ENCODE peak calls at places on chromosomes 16 and 17, in four cellular contexts. One of them, this sample, is unnamed.

GRCh38 chr17:60971515-60972369 is 294.1 kb downstream of the BCAS3 start:
- DNase-seq in neural progenitor cell: peak; percentile 71
- DNase-seq in body of pancreas: peak; percentile 26
- DNase-seq in stomach: peak; percentile 40
- DNase-seq in this sample: no peak

GRCh38 chr17:42198897-42199296 is 4.6 kb upstream of the GHDC start:
- DNase-seq in neural progenitor cell: no peak
- DNase-seq in body of pancreas: no peak
- DNase-seq in stomach: no peak
- DNase-seq in this sample: no peak

GRCh38 chr17:4944163-4944553 is 4.1 kb downstream of the RNF167 start:
- DNase-seq in stomach: no peak
- DNase-seq in neural progenitor cell: no peak
- DNase-seq in body of pancreas: no peak
- DNase-seq in this sample: no peak

GRCh38 chr17:66727634-66728570 is 107.0 kb upstream of the CACNG5 start:
- DNase-seq in stomach: peak; percentile 52
- DNase-seq in body of pancreas: peak; percentile 77
- DNase-seq in neural progenitor cell: peak; percentile 79
- DNase-seq in this sample: peak; percentile 81

GRCh38 chr17:31112001-31112661 is 17.4 kb downstream of the NF1 start:
- DNase-seq in body of pancreas: no peak
- DNase-seq in neural progenitor cell: no peak
- DNase-seq in stomach: no peak
- DNase-seq in this sample: no peak

GRCh38 chr17:77490361-77491183 is 349.8 kb downstream of the SEC14L1 start:
- DNase-seq in body of pancreas: no peak
- DNase-seq in neural progenitor cell: no peak
- DNase-seq in stomach: no peak
- DNase-seq in this sample: no peak

GRCh38 chr16:27303256-27304100 is 10.3 kb upstream of the IL4R start:
- DNase-seq in neural progenitor cell: no peak
- DNase-seq in body of pancreas: no peak
- DNase-seq in stomach: no peak
- DNase-seq in this sample: no peak

GRCh38 chr16:23847938-23848337 is 12.2 kb downstream of the PRKCB start:
- DNase-seq in neural progenitor cell: no peak
- DNase-seq in stomach: no peak
- DNase-seq in body of pancreas: no peak
- DNase-seq in this sample: no peak

GRCh38 chr17:68089881-68090280 is 54.3 kb downstream of the KPNA2 start:
- DNase-seq in stomach: peak; percentile 64
- DNase-seq in neural progenitor cell: no peak
- DNase-seq in body of pancreas: peak; percentile 34
- DNase-seq in this sample: peak; percentile 66

GRCh38 chr16:19883296-19883951 is 1.2 kb downstream of the GPRC5B start:
- DNase-seq in body of pancreas: peak; percentile 30
- DNase-seq in neural progenitor cell: peak; percentile 80
- DNase-seq in stomach: peak; percentile 48
- DNase-seq in this sample: peak; percentile 86

GRCh38 chr17:18889658-18890057 is 31.7 kb downstream of the PRPSAP2 start:
- DNase-seq in neural progenitor cell: no peak
- DNase-seq in body of pancreas: no peak
- DNase-seq in stomach: no peak
- DNase-seq in this sample: no peak

GRCh38 chr17:50108556-50108955 is 13.4 kb downstream of the PDK2 start:
- DNase-seq in neural progenitor cell: no peak
- DNase-seq in body of pancreas: no peak
- DNase-seq in stomach: no peak
- DNase-seq in this sample: no peak

GRCh38 chr16:88649924-88650748 is 717 bp downstream of the CYBA start:
- DNase-seq in stomach: peak; percentile 48
- DNase-seq in neural progenitor cell: peak; percentile 71
- DNase-seq in body of pancreas: peak; percentile 40
- DNase-seq in this sample: no peak

GRCh38 chr17:57170866-57171265 is 85.5 kb upstream of the MSI2 start:
- DNase-seq in neural progenitor cell: no peak
- DNase-seq in stomach: no peak
- DNase-seq in body of pancreas: no peak
- DNase-seq in this sample: no peak

GRCh38 chr16:51474414-51475091 is 323.5 kb upstream of the SALL1 start:
- DNase-seq in neural progenitor cell: no peak
- DNase-seq in stomach: no peak
- DNase-seq in body of pancreas: no peak
- DNase-seq in this sample: no peak

GRCh38 chr16:10519929-10520868 is 60.2 kb downstream of the EMP2 start:
- DNase-seq in body of pancreas: no peak
- DNase-seq in stomach: peak; percentile 31
- DNase-seq in neural progenitor cell: no peak
- DNase-seq in this sample: no peak

GRCh38 chr17:63540581-63540980 is 9.7 kb upstream of the DCAF7 start:
- DNase-seq in stomach: no peak
- DNase-seq in neural progenitor cell: no peak
- DNase-seq in body of pancreas: no peak
- DNase-seq in this sample: no peak

GRCh38 chr16:66874079-66874775 is 6.1 kb upstream of the PDP2 start:
- DNase-seq in stomach: no peak
- DNase-seq in body of pancreas: no peak
- DNase-seq in neural progenitor cell: no peak
- DNase-seq in this sample: peak; percentile 55

GRCh38 chr17:41352597-41353366 is 2.2 kb upstream of the KRT33A start:
- DNase-seq in neural progenitor cell: no peak
- DNase-seq in body of pancreas: no peak
- DNase-seq in stomach: no peak
- DNase-seq in this sample: no peak

GRCh38 chr16:86517652-86518258 is 7.4 kb downstream of the FOXF1 start:
- DNase-seq in body of pancreas: peak; percentile 54
- DNase-seq in stomach: peak; percentile 46
- DNase-seq in neural progenitor cell: peak; percentile 80
- DNase-seq in this sample: peak; percentile 73

GRCh38 chr16:86723699-86724098 is 145.3 kb downstream of the FOXL1 start:
- DNase-seq in stomach: no peak
- DNase-seq in neural progenitor cell: peak; percentile 69
- DNase-seq in body of pancreas: no peak
- DNase-seq in this sample: peak; percentile 59

GRCh38 chr16:78460428-78460827 is 361.0 kb downstream of the WWOX start:
- DNase-seq in body of pancreas: no peak
- DNase-seq in stomach: no peak
- DNase-seq in neural progenitor cell: no peak
- DNase-seq in this sample: no peak

GRCh38 chr16:80518436-80518835 is 22.4 kb upstream of the DYNLRB2 start:
- DNase-seq in body of pancreas: no peak
- DNase-seq in neural progenitor cell: no peak
- DNase-seq in stomach: no peak
- DNase-seq in this sample: no peak

GRCh38 chr17:17236295-17237025 is 508 bp downstream of the FLCN start:
- DNase-seq in neural progenitor cell: peak; percentile 43
- DNase-seq in stomach: no peak
- DNase-seq in body of pancreas: no peak
- DNase-seq in this sample: no peak

GRCh38 chr16:86866986-86867722 is 288.8 kb downstream of the FOXL1 start:
- DNase-seq in stomach: no peak
- DNase-seq in neural progenitor cell: no peak
- DNase-seq in body of pancreas: no peak
- DNase-seq in this sample: no peak

GRCh38 chr16:70735141-70735979 is 49.5 kb upstream of the MTSS2 start:
- DNase-seq in neural progenitor cell: peak; percentile 53
- DNase-seq in stomach: no peak
- DNase-seq in body of pancreas: no peak
- DNase-seq in this sample: peak; percentile 63

GRCh38 chr16:84766978-84767773 is 52.6 kb upstream of the CRISPLD2 start:
- DNase-seq in neural progenitor cell: no peak
- DNase-seq in body of pancreas: no peak
- DNase-seq in stomach: no peak
- DNase-seq in this sample: no peak

DNA sequence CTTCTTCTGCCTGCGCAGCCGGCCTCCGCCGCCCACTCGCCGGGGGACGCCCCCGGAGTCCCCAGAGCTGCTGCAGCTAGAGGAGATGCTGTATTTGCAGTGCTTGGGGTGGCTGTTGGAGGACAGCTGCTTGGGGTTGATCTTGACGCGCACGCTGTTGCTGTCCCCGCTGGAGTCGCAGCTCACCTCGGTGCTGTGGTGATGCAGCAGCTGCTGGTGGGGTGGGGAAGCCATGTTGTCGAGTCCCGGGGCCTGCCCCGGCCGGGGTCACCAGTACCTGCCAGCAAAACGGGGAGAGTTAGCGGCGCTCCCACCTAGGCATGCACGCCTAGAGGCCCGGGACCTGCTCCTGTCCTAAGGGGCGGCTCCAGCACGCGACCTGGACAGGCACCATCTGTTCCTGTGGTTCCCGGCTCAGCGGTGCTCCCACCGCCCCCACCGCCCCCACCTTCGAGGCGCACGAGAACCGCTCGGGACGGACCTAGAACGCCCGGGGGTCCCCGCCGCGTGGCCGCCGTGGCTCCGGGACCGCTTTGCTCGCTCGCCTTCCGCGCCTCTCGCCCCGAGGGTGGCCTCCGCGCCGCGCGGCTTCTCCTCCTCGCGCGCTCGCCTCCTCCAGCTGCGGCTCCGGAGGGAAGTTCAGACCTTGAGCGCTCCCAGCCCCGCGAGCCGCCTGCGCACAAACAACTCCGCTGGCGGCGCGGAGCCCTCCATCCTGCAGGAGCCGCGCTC is 867 bp downstream of the ADCY9 start:
- DNase-seq in stomach: peak; percentile 54
- DNase-seq in neural progenitor cell: peak; percentile 84
- DNase-seq in body of pancreas: peak; percentile 58
- DNase-seq in this sample: peak; percentile 62
- H3K4me3 ChIP-seq in stomach: peak overlapping the region; percentile 64
- H3K4me3 ChIP-seq in neural progenitor cell: peak overlapping the region; percentile 57
- H3K4me3 ChIP-seq in body of pancreas: peak overlapping the region; percentile 74
- H3K4me3 ChIP-seq in this sample: peak overlapping the region; percentile 67

GRCh38 chr17:11996722-11997146 is 541 bp downstream of the ZNF18 start:
- DNase-seq in stomach: peak; percentile 44
- DNase-seq in neural progenitor cell: no peak
- DNase-seq in body of pancreas: no peak
- DNase-seq in this sample: peak; percentile 50
- TF ChIP-seq CTCF in stomach: no peak
- TF ChIP-seq CTCF in neural progenitor cell: no peak
- TF ChIP-seq CTCF in body of pancreas: peak; percentile 37
- TF ChIP-seq CTCF in this sample: peak; percentile 27

GRCh38 chr16:9389543-9390207 is 298.2 kb downstream of the HAPSTR1 start:
- DNase-seq in body of pancreas: no peak
- DNase-seq in neural progenitor cell: no peak
- DNase-seq in stomach: no peak
- DNase-seq in this sample: no peak
- H3K4me1 ChIP-seq in body of pancreas: no peaks in the 10 kb centered on the region
- H3K4me1 ChIP-seq in neural progenitor cell: peaks cover 21% of the 10 kb centered on the region
- H3K4me1 ChIP-seq in stomach: no peaks in the 10 kb centered on the region
- H3K4me1 ChIP-seq in this sample: no peaks in the 10 kb centered on the region

DNA sequence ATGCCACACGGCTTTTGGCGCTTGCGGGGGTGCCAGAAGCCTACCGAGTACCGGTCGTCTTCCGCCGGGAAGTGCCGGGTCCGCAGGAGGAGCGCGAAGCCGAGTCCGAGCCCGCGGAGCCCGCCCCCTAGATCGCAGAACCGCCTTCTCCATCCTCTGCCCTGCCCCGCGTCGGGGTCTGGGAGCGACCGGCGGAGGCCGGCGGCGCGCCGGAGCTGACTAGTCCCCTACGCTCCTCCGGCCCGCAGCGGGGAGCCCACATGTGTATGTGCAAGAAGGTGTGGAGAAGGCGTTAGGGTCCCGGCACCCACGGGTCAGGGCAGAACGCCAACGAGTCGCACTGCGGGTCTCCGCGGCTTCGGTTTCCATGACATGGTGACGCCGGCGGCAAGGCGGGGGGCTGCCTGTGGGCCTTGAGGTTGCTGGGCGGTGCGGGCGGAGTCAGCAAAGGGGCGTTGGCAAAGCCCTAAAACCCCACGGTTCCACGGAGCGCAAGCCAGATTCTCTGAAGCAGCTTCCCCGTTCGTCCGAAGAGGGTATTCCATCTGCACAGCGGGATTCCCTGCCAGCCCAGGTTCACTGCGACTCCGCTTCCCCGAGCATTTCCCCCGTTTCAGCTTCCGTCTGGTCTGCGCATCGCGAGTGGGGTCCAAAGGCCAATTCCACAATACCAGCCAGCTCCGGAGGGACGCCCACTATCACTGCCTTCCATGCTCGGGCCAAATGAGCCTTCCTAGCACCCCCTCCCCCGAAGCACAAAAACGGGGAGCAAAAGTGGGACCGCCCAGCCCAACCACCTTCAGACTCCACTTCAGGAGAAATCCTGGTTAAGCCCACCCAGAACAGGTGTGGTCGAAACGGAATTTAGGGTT is 2.3 kb upstream of the LHX1 start:
- DNase-seq in neural progenitor cell: peak; percentile 85
- DNase-seq in body of pancreas: no peak
- DNase-seq in stomach: no peak
- DNase-seq in this sample: no peak
- H3K4me3 ChIP-seq in neural progenitor cell: peak overlapping the region; percentile 43
- H3K4me3 ChIP-seq in body of pancreas: no peak overlapping the region
- H3K4me3 ChIP-seq in stomach: peak overlapping the region; percentile 23
- H3K4me3 ChIP-seq in this sample: no peak overlapping the region

GRCh38 chr17:28684963-28685362 is 23.0 kb downstream of the SUPT6H start:
- DNase-seq in stomach: no peak
- DNase-seq in neural progenitor cell: no peak
- DNase-seq in body of pancreas: peak; percentile 26
- DNase-seq in this sample: peak; percentile 89
- TF ChIP-seq CTCF in stomach: no peak
- TF ChIP-seq CTCF in neural progenitor cell: peak; percentile 5
- TF ChIP-seq CTCF in body of pancreas: peak; percentile 5
- TF ChIP-seq CTCF in this sample: peak; percentile 13

DNA sequence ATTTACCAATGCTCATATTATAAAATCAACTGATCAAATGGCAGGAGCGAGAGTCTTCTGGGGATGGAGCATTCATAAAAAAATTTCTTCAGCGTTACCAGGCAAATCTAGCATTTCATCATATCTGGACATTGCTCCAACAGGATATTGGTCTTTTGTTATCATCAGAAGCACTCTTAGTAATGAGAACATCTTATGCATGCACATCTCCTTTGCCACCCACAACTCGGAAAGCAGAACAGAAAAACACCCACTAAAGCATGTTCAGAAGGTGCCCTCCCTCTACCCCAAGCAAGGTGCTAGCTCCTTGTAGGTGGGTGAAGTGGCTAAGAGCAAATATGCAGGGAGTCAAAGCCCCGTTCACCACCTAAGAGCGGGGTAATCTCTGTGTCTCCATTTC is 18.9 kb downstream of the ARHGAP17 start:
- DNase-seq in neural progenitor cell: no peak
- DNase-seq in body of pancreas: no peak
- DNase-seq in stomach: no peak
- DNase-seq in this sample: no peak
- H3K4me1 ChIP-seq in neural progenitor cell: peaks cover 6% of the 10 kb centered on the region
- H3K4me1 ChIP-seq in body of pancreas: peaks cover 43% of the 10 kb centered on the region
- H3K4me1 ChIP-seq in stomach: peaks cover 39% of the 10 kb centered on the region
- H3K4me1 ChIP-seq in this sample: peaks cover 41% of the 10 kb centered on the region

This sample was measured in testis.